ENCODE peak calls at places on chromosomes 16 and 17, in six cellular contexts. D is kidney epithelial cell, F is HFFc6, N is A549, P is heart left ventricle, I is omental fat pad. J is an unnamed sample.

GRCh38 chr17:62653002-62653830 is 25.7 kb downstream of the MRC2 start:
- DNase-seq in F (peak), D (no peak), N (peak), P (peak), I (peak), J (no peak)

GRCh38 chr16:13896543-13897182 is 23.3 kb upstream of the ERCC4 start:
- DNase-seq in D (no peak), P (no peak), N (no peak), I (no peak), F (no peak), J (no peak)

GRCh38 chr16:66256919-66257318 is 109.6 kb upstream of the CDH5 start:
- DNase-seq in N (no peak), F (no peak), I (no peak), P (no peak), D (no peak), J (no peak)

GRCh38 chr17:44601574-44602372 is 44.5 kb downstream of the FZD2 start:
- DNase-seq in I (no peak), F (no peak), N (no peak), D (no peak), P (no peak), J (no peak)

GRCh38 chr16:62870554-62870953 is 834.3 kb upstream of the CDH8 start:
- DNase-seq in D (no peak), F (no peak), P (no peak), N (no peak), I (no peak), J (no peak)

GRCh38 chr16:23566724-23567123 is 9.2 kb downstream of the UBFD1 start:
- DNase-seq in F (no peak), D (no peak), N (no peak), P (no peak), I (no peak), J (no peak)

GRCh38 chr17:52106638-52107261 is 51.8 kb downstream of the CA10 start:
- DNase-seq in I (peak), D (no peak), F (no peak), N (peak), P (no peak), J (no peak)

GRCh38 chr17:36889955-36890354 is 47.3 kb upstream of the LHX1 start:
- DNase-seq in D (no peak), F (no peak), P (no peak), N (no peak), I (no peak), J (no peak)

GRCh38 chr16:10752843-10753523 is 9.3 kb downstream of the NUBP1 start:
- DNase-seq in N (no peak), P (peak), D (no peak), I (peak), F (no peak), J (no peak)

GRCh38 chr16:79805621-79806020 is 205.1 kb upstream of the MAF start:
- DNase-seq in P (no peak), D (no peak), I (no peak), N (no peak), F (no peak), J (no peak)

GRCh38 chr16:88430185-88430523 is 22.9 kb upstream of the ZFPM1 start:
- DNase-seq in N (no peak), I (no peak), P (no peak), F (no peak), D (no peak), J (no peak)

GRCh38 chr17:64009571-64010402 is 10.6 kb downstream of the ICAM2 start:
- DNase-seq in F (peak), D (no peak), N (no peak), I (no peak), P (no peak), J (no peak)

GRCh38 chr16:49337814-49338350 is 35.7 kb upstream of the C16orf78 start:
- DNase-seq in F (no peak), N (no peak), P (no peak), D (no peak), I (no peak), J (no peak)

GRCh38 chr16:11256657-11257130 is 690 bp upstream of the SOCS1 start:
- DNase-seq in F (peak), N (peak), I (no peak), D (no peak), P (peak), J (no peak)

GRCh38 chr17:36496018-36496789 is 9.7 kb downstream of the ZNHIT3 start:
- DNase-seq in D (no peak), N (no peak), F (peak), I (no peak), P (no peak), J (no peak)

GRCh38 chr16:31472559-31473203 is 729 bp downstream of the TGFB1I1 start:
- DNase-seq in F (peak), P (peak), I (peak), D (no peak), N (peak), J (peak)

GRCh38 chr17:78351449-78352006 is 8.3 kb downstream of the SOCS3 start:
- DNase-seq in P (peak), N (no peak), I (peak), D (no peak), F (peak), J (peak)

GRCh38 chr16:24681793-24682192 is 47.7 kb upstream of the TNRC6A start:
- DNase-seq in P (no peak), F (no peak), D (no peak), N (no peak), I (no peak), J (no peak)

DNA sequence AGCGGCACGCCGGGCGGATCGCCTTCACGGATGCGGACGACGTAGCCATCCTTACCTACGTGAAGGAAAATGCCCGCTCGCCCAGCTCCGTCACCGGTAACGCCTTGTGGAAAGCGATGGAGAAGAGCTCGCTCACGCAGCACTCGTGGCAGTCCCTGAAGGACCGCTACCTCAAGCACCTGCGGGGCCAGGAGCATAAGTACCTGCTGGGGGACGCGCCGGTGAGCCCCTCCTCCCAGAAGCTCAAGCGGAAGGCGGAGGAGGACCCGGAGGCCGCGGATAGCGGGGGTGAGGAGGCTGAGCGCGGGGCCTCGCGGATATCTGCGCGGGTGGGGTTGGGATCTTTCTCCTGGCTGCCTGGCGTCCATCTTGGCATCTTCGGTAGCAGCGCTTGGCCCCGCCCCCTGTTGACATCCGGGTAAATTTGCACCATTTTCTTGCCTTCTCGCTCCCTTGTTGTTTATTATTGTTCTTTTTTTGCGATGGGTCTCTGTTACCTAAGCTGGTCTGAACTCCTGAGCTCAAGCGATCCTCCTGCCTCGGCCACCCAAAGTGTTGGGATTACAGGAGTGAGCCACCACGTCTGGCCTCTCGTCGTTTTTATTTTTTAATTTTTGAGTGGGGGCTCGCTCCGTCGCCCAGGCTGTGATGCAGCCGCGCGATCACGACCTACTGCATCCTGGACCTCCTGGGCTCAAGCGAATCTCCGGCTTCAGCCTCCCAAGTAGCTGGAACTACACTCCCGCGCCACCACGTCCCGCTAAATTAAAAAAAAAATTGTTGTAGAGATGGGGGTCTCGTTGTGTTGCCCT is 898 bp downstream of the TERF2IP start:
- DNase-seq in N (peak), P (peak), D (peak), I (peak), F (peak), J (no peak)
- TF ChIP-seq CTCF in N (no peak), P (no peak), D (no peak), I (no peak), F (no peak), J (no peak)

GRCh38 chr16:743794-744500 is 3.1 kb upstream of the CIAO3 start:
- DNase-seq in P (no peak), I (no peak), N (no peak), F (no peak), D (no peak), J (no peak)
- TF ChIP-seq CTCF in P (no peak), I (no peak), N (no peak), F (peak), D (peak), J (peak)

GRCh38 chr17:80264793-80265075 is 4.1 kb downstream of the RNF213 start:
- DNase-seq in F (no peak), D (no peak), P (no peak), I (no peak), N (no peak), J (no peak)

GRCh38 chr17:80264048-80264792 is 3.6 kb downstream of the RNF213 start:
- DNase-seq in N (no peak), D (no peak), P (no peak), I (no peak), F (no peak), J (no peak)

GRCh38 chr17:80262775-80263244 is 2.2 kb downstream of the RNF213 start:
- DNase-seq in F (no peak), N (no peak), D (no peak), P (no peak), I (no peak), J (no peak)

GRCh38 chr17:80262291-80262690 is 1.6 kb downstream of the RNF213 start:
- DNase-seq in F (no peak), I (no peak), N (no peak), P (no peak), D (no peak), J (no peak)

GRCh38 chr17:80263253-80264047 is 2.8 kb downstream of the RNF213 start:
- DNase-seq in D (peak), I (peak), P (peak), N (peak), F (peak), J (no peak)
- TF ChIP-seq CTCF in D (no peak), I (no peak), P (no peak), N (no peak), F (no peak), J (no peak)

GRCh38 chr17:8237886-8238285 is 10.0 kb downstream of the CTC1 start:
- DNase-seq in D (no peak), N (no peak), I (no peak), F (no peak), P (no peak), J (no peak)
- TF ChIP-seq CTCF in D (no peak), N (no peak), I (no peak), F (no peak), P (no peak), J (no peak)

GRCh38 chr16:22202261-22202637 is 3.8 kb upstream of the EEF2K start:
- DNase-seq in N (no peak), D (no peak), I (no peak), P (no peak), F (no peak), J (no peak)

GRCh38 chr16:22194707-22195444 is 11.2 kb upstream of the EEF2K start:
- DNase-seq in I (no peak), F (no peak), D (no peak), P (no peak), N (no peak), J (no peak)

GRCh38 chr16:22195695-22196558 is 10.2 kb upstream of the EEF2K start:
- DNase-seq in D (no peak), F (peak), N (peak), I (peak), P (peak), J (peak)

GRCh38 chr16:22195445-22195694 is 10.7 kb upstream of the EEF2K start:
- DNase-seq in F (no peak), N (no peak), P (no peak), I (no peak), D (no peak), J (no peak)

GRCh38 chr16:22198547-22199293 is 7.4 kb upstream of the EEF2K start:
- DNase-seq in P (no peak), N (no peak), F (no peak), I (no peak), D (no peak), J (no peak)
- TF ChIP-seq CTCF in P (no peak), N (no peak), F (peak), I (no peak), D (no peak), J (no peak)

GRCh38 chr16:4614571-4615388 is at the start of gene UBALD1:
- DNase-seq in N (peak), P (peak), D (peak), F (peak), I (peak), J (no peak)
- TF ChIP-seq CTCF in N (no peak), P (no peak), D (no peak), F (no peak), I (no peak), J (no peak)

DNA sequence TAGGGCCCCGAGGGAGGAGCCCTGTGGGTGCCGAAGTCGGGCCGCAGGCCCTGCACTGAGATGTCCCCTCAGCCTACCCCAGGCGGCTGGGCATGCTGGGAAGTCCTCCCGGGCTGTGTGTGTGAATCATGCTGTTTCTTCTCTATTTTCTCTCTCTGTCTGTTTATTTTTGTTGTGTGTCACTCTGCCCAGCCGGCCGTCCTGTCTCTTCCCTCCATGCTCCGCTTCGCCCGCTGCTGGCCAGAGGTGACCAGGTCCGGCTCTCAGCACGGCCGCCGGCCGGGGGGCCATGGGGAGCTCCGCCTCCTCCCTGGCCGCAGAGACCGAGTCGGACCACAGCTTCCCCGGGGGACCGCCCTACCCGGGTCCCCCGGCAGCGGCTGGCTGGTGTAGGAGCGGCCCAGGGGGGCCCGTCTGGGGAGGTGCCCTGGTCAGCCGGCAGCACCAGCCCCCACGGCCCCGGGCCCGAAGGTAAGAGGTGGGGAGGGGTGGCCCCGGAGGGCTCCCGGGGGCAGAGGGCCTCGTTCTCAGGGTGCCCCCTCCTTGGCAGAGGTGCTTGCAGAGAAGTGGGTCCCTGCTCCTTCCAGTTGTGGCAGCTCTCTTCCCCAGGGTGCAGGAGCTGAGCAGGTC is 12.5 kb downstream of the CAPN15 start:
- DNase-seq in N (no peak), P (no peak), I (no peak), F (peak), D (no peak), J (no peak)
- TF ChIP-seq CTCF in N (no peak), P (no peak), I (no peak), F (no peak), D (no peak), J (no peak)

GRCh38 chr16:75246504-75247205 is 4.8 kb downstream of the BCAR1 start:
- DNase-seq in D (no peak), F (no peak), N (no peak), I (no peak), P (no peak), J (no peak)

GRCh38 chr16:75241955-75242354 is 9.5 kb downstream of the BCAR1 start:
- DNase-seq in N (no peak), F (no peak), D (no peak), P (peak), I (no peak), J (no peak)

GRCh38 chr16:75243667-75244224 is 7.7 kb downstream of the BCAR1 start:
- DNase-seq in D (no peak), I (no peak), N (no peak), P (no peak), F (no peak), J (no peak)

GRCh38 chr16:75244844-75245758 is 6.3 kb downstream of the BCAR1 start:
- DNase-seq in I (no peak), D (peak), N (peak), F (peak), P (peak), J (peak)

DNA sequence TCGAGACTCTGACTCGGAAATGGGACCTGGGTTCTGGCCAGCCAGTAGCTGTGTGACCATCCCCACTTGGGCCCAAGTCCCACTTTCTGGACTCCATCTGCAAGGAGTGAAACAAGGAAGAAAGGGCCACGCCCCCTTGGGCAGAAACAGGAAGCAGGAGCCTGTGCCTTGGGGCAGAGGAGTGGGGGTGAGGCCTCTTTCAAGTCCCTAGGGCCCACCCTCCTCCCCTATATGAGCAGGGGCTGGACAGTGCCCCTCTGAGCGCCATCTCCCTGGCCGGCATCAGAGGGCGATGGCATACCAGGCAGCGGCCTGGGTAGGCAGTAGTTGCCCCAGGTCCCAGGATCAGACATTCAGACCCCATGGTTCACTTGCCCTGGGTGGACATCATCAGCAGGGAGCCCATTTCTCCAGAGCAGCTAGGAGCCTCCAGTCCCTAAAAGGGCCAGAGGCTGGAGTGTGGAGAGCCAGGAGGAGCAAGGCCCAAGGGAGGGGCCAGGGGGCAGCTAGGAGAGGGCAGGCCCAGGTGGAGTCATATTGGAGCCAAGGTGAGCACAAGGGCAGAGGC is 7.1 kb downstream of the BCAR1 start:
- DNase-seq in N (no peak), F (peak), I (no peak), D (no peak), P (peak), J (no peak)
- TF ChIP-seq CTCF in N (no peak), F (peak), I (no peak), D (no peak), P (no peak), J (no peak)

GRCh38 chr16:54284319-54284930 is 2.2 kb downstream of the IRX3 start:
- DNase-seq in N (no peak), F (no peak), P (peak), I (no peak), D (no peak), J (no peak)

GRCh38 chr16:54286330-54287017 is at the start of gene IRX3:
- DNase-seq in N (peak), I (no peak), F (peak), D (peak), P (peak), J (peak)

GRCh38 chr16:54284931-54285413 is 1.6 kb downstream of the IRX3 start:
- DNase-seq in F (no peak), I (no peak), N (no peak), P (peak), D (no peak), J (no peak)

GRCh38 chr16:54286067-54286329 is 589 bp downstream of the IRX3 start:
- DNase-seq in F (no peak), I (no peak), D (no peak), N (no peak), P (no peak), J (no peak)

GRCh38 chr16:54285414-54286066 is 1.0 kb downstream of the IRX3 start:
- DNase-seq in D (no peak), F (peak), N (no peak), I (no peak), P (peak), J (no peak)
- TF ChIP-seq CTCF in D (peak), F (peak), N (no peak), I (no peak), P (no peak), J (peak)